ENCODE peak calls at places on chromosomes 2 and 18, in six cellular contexts. T is stomach, C is spleen, E is hepatocyte, K is mucosa of descending colon, Y is AG04450. H is an unnamed sample.

GRCh38 chr2:223486741-223487140 is 115.4 kb downstream of the SCG2 start:
- DNase-seq in E (no peak), K (no peak), T (no peak), C (no peak), Y (no peak), H (no peak)

GRCh38 chr2:72116081-72116533 is 31.6 kb downstream of the CYP26B1 start:
- DNase-seq in Y (no peak), E (no peak), T (no peak), C (no peak), K (no peak), H (no peak)

GRCh38 chr2:2662847-2663356 is 331.8 kb upstream of the MYT1L start:
- DNase-seq in T (no peak), K (no peak), E (no peak), C (no peak), Y (no peak), H (no peak)

GRCh38 chr2:106343274-106343673 is 124.9 kb downstream of the RGPD3 start:
- DNase-seq in K (peak), T (no peak), C (no peak), E (no peak), Y (no peak), H (no peak)

GRCh38 chr2:204753841-204754240 is 208.6 kb downstream of the PARD3B start:
- DNase-seq in E (no peak), Y (no peak), K (no peak), C (no peak), T (no peak), H (no peak)

GRCh38 chr18:36341944-36342343 is 44.4 kb downstream of the FHOD3 start:
- DNase-seq in E (no peak), Y (no peak), C (no peak), T (no peak), K (no peak), H (no peak)

GRCh38 chr2:238241970-238242369 is 2.1 kb upstream of the HES6 start:
- DNase-seq in C (no peak), Y (no peak), K (no peak), T (no peak), E (no peak), H (no peak)

GRCh38 chr18:68874361-68874760 is 76.5 kb downstream of the CCDC102B start:
- DNase-seq in T (no peak), Y (no peak), K (no peak), C (no peak), E (no peak), H (no peak)

GRCh38 chr2:150286730-150287362 is 200.6 kb downstream of the RND3 start:
- DNase-seq in K (no peak), T (no peak), Y (no peak), E (no peak), C (no peak), H (no peak)

GRCh38 chr2:223475901-223476300 is 126.3 kb downstream of the SCG2 start:
- DNase-seq in T (no peak), E (no peak), Y (no peak), C (no peak), K (no peak), H (no peak)

GRCh38 chr2:54899576-54900200 is 150.6 kb downstream of the RTN4 start:
- DNase-seq in K (peak), E (peak), T (no peak), Y (peak), C (no peak), H (no peak)

GRCh38 chr2:39994151-39994550 is 215.1 kb upstream of the THUMPD2 start:
- DNase-seq in K (no peak), C (no peak), T (no peak), Y (peak), E (no peak), H (peak)

GRCh38 chr2:29011650-29012060 is 30.6 kb downstream of the TOGARAM2 start:
- DNase-seq in Y (no peak), K (peak), E (no peak), T (peak), C (peak), H (no peak)

GRCh38 chr2:129923265-129924141 is 56.0 kb upstream of the RAB6C start:
- DNase-seq in Y (no peak), C (no peak), T (no peak), K (peak), E (peak), H (no peak)

GRCh38 chr2:15506231-15506819 is 54.8 kb downstream of the NBAS start:
- DNase-seq in Y (no peak), C (no peak), E (no peak), T (no peak), K (no peak), H (no peak)

GRCh38 chr2:106519767-106520166 is 32.6 kb downstream of the CD8B2 start:
- DNase-seq in Y (no peak), C (no peak), T (no peak), E (no peak), K (no peak), H (no peak)

GRCh38 chr2:159134979-159135378 is 151.5 kb downstream of the WDSUB1 start:
- DNase-seq in T (no peak), C (no peak), K (no peak), E (no peak), Y (no peak), H (no peak)
- H3K4me3 ChIP-seq in T (no peak), C (no peak), K (no peak), E (no peak), Y (no peak), H (no peak)

GRCh38 chr18:6487968-6488367 is 73.3 kb upstream of the L3MBTL4 start:
- DNase-seq in C (no peak), T (no peak), Y (no peak), K (no peak), E (no peak), H (no peak)
- TF ChIP-seq CTCF in C (no peak), T (no peak), Y (no peak), K (no peak), E (no peak), H (no peak)

DNA sequence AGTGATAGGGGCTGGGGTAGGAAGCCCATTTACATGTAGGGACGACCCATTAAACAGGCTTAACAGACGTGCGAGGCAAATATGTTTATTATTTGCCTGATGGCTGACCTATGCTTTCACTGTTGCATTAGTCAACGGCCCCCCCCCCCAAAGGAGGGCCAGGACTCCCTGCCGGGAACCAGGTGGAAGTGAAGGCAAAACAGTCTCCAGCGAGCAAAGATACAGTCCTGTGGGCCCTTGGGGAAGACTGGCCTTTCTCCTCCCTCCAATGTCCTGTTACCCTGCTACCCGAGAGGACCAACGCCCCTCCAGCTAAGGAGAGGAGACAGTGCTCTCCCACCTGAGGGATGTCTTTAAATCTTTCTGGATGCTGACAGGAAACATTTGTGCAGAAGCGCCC is 136.1 kb upstream of the SIX3 start:
- DNase-seq in C (no peak), E (no peak), Y (no peak), T (no peak), K (no peak), H (no peak)
- H3K4me3 ChIP-seq in C (no peak), E (no peak), Y (no peak), T (no peak), K (no peak), H (no peak)

GRCh38 chr2:235859651-235860050 is 308.5 kb downstream of the GBX2 start:
- DNase-seq in K (no peak), Y (no peak), T (no peak), C (no peak), E (no peak), H (no peak)

GRCh38 chr2:235856820-235857185 is 311.4 kb downstream of the GBX2 start:
- DNase-seq in T (no peak), K (no peak), E (no peak), C (no peak), Y (no peak), H (no peak)

GRCh38 chr2:235856151-235856819 is 311.9 kb downstream of the GBX2 start:
- DNase-seq in C (no peak), Y (no peak), E (no peak), K (no peak), T (no peak), H (no peak)

GRCh38 chr2:235860111-235860510 is 308.1 kb downstream of the GBX2 start:
- DNase-seq in Y (no peak), E (no peak), C (no peak), K (no peak), T (no peak), H (no peak)

GRCh38 chr2:235857613-235858012 is 310.6 kb downstream of the GBX2 start:
- DNase-seq in E (no peak), T (no peak), C (no peak), K (no peak), Y (no peak), H (no peak)
- TF ChIP-seq CTCF in E (no peak), T (no peak), C (no peak), K (no peak), Y (no peak), H (no peak)

DNA sequence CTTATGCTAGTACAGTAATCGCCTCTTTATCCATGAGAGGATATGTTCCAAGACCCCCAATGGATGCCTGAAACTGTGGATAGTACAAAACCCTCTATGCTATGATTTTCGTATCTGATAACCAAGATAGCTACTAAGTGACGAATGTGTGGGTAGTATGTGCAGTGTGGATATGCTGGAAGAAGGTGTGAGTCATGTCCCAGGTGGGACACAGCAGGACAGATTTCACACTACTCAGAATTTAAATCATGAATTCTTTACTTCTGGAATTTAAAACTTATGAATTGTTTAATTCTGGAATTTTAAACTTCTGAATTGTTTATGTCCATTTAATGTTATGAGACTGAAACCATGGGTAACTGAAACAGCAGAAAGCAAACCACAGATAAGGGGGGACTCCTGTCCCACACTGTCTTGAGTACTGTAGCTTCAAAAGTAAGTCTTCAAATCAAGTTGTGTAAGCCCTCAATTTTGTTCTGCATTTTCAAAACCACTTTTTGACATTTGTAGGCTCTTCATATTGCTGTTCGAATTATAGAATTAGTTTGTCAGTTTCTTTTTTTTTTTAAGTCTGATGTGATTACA is 116.0 kb downstream of the LTBP1 start:
- DNase-seq in Y (no peak), K (no peak), E (no peak), C (no peak), T (no peak), H (no peak)
- H3K4me3 ChIP-seq in Y (no peak), K (no peak), E (no peak), C (no peak), T (no peak), H (no peak)

DNA sequence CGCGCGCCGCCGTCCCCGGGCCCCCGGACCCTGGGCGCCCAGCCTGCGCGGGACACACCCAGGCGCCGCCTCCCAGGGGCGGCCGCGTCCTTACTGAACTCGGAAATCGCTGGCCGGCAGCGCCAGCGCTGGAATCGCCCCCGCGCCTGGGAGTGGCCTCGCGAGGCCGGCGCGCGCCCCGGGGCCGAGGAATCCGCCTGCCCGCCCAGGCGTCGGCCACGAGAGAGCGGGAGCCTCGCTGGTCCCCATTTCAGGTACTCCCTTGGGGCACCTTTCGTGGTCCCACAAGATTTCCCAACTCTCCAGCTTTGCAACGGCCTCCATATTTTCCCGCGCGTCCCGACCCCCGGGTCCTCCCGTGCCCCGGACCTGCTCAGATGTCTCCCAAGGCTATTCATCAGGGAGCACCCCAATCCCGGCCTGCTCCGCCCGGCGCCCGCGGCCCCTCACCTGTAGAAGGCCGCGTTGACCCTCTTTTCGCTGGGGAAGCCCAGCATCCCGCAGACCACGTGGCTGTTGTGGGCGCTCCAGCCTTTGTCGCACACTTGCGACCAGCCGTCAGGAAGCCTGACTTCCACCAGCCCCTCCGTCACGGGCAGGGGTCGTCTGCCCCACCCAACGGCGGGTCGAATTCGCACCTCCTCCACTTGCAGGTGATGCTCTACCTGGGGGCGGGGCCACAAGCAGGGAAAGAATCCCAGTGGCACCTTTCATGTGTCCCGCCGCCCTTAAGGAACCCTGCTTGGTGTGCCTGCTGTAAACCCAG is 4.6 kb downstream of the LOXL3 start:
- DNase-seq in C (peak), T (peak), E (peak), K (peak), Y (no peak), H (no peak)
- TF ChIP-seq CTCF in C (no peak), T (no peak), E (no peak), K (no peak), Y (no peak), H (no peak)

GRCh38 chr2:8999802-9000201 is 3.7 kb downstream of the MBOAT2 start:
- DNase-seq in C (no peak), T (no peak), K (no peak), Y (no peak), E (no peak), H (no peak)
- H3K4me3 ChIP-seq in C (no peak), T (no peak), K (no peak), Y (no peak), E (no peak), H (no peak)

DNA sequence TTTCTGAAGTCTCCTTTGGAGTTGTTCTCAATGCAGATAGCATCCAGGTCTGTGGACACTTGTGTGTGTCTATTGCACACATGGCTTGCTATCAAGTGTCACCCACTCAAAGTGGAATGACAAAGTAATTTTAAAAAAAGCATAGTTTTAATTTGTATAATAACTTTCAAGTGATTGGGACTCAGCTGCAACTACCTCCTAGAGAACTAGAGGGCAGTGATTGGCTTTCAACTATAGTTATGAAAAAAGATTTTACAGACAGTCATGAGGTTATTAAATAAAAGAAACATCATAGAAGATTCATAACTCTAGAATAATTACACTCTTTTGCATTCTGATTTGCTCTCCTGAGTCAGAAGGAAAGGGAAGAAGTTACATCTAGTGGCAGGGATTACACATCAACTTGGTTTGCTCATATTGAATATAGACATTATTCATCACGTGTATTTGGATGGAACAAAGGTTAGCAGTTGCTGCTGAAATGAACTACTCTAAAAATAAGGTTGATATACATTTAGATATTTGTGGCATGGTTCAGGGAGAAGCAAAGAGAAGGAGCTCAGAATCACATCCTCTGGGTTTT is 4.7 kb downstream of the GPR39 start:
- DNase-seq in Y (no peak), C (no peak), T (no peak), E (no peak), K (no peak), H (no peak)
- TF ChIP-seq CTCF in Y (peak), C (no peak), T (no peak), E (peak), K (no peak), H (peak)

GRCh38 chr2:199462167-199462976 is 4.6 kb upstream of the SATB2 start:
- DNase-seq in C (no peak), Y (no peak), K (peak), T (no peak), E (no peak), H (no peak)
- H3K4me3 ChIP-seq in C (no peak), Y (peak), K (peak), T (peak), E (no peak), H (no peak)